ENCODE peak calls at places on chromosomes 6 and 20, in nine cellular contexts. S is HT1080; W is EH; V is stimulated activated CD4-positive, alpha-beta T cell treated with anti-CD3 and anti-CD28 coated beads, TNF-alpha, amount 100 ng/mL, for 48 hours; O is aorta; E is SK-N-SH; U is naive thymus-derived CD8-positive, alpha-beta T cell; K is activated CD8-positive, alpha-beta T cell treated with anti-CD3 and anti-CD28 coated beads, Interleukin-2, amount 10 ng/mL, durations not matched to agents 7 days and 5 days; Q is activated CD8-positive, alpha-beta memory T cell treated with anti-CD3 and anti-CD28 coated beads for 48 hours. N is an unnamed sample.

GRCh38 chr20:40442181-40442963 is 246.7 kb downstream of the MAFB start:
- DNase-seq in S (no peak), W (peak), V (no peak), O (no peak), E (peak), U (no peak), K (no peak), Q (no peak), N (no peak)

GRCh38 chr6:128139519-128139918 is 238.7 kb upstream of the THEMIS start:
- DNase-seq in S (peak), W (no peak), V (no peak), O (no peak), E (no peak), U (no peak), K (no peak), Q (no peak), N (no peak)

GRCh38 chr6:140380371-140381218 is 1006.1 kb upstream of the CITED2 start:
- DNase-seq in S (no peak), W (peak), V (no peak), O (no peak), E (no peak), U (no peak), K (no peak), Q (no peak), N (no peak)

GRCh38 chr6:26607434-26608230 is 10.9 kb downstream of the ABT1 start:
- DNase-seq in S (peak), W (peak), V (peak), O (no peak), E (peak), U (peak), K (peak), Q (no peak), N (no peak)

GRCh38 chr6:31358302-31358701 is 1.3 kb upstream of the HLA-B start:
- DNase-seq in S (no peak), W (no peak), V (no peak), O (no peak), E (no peak), U (no peak), K (no peak), Q (no peak), N (no peak)

GRCh38 chr6:22622390-22622789 is 53.0 kb downstream of the HDGFL1 start:
- DNase-seq in S (no peak), W (peak), V (no peak), O (no peak), E (peak), U (no peak), K (no peak), Q (no peak), N (no peak)

GRCh38 chr20:24934101-24934661 is 14.9 kb upstream of the CST7 start:
- DNase-seq in S (no peak), W (no peak), V (no peak), O (no peak), E (no peak), U (no peak), K (peak), Q (no peak), N (peak)

GRCh38 chr20:19851863-19852262 is 93.8 kb downstream of the RIN2 start:
- DNase-seq in S (no peak), W (no peak), V (no peak), O (no peak), E (no peak), U (no peak), K (no peak), Q (no peak), N (no peak)

GRCh38 chr6:150940951-150941350 is 75.4 kb downstream of the MTHFD1L start:
- DNase-seq in S (no peak), W (peak), V (no peak), O (no peak), E (no peak), U (no peak), K (no peak), Q (no peak), N (no peak)

GRCh38 chr6:160421854-160422253 is 73.7 kb downstream of the SLC22A3 start:
- DNase-seq in S (no peak), W (no peak), V (no peak), O (peak), E (no peak), U (no peak), K (no peak), Q (no peak), N (no peak)

GRCh38 chr6:159443521-159443920 is 249.5 kb downstream of the SOD2 start:
- DNase-seq in S (no peak), W (no peak), V (no peak), O (no peak), E (no peak), U (no peak), K (no peak), Q (no peak), N (no peak)

GRCh38 chr6:33380272-33380981 is 11.2 kb upstream of the KIFC1 start:
- DNase-seq in S (no peak), W (no peak), V (no peak), O (no peak), E (no peak), U (no peak), K (no peak), Q (no peak), N (no peak)

GRCh38 chr6:34745277-34746103 is 11.8 kb upstream of the SNRPC start:
- DNase-seq in S (peak), W (peak), V (no peak), O (no peak), E (no peak), U (no peak), K (no peak), Q (peak), N (no peak)

GRCh38 chr6:24228681-24229255 is 102.8 kb downstream of the NRSN1 start:
- DNase-seq in S (peak), W (peak), V (no peak), O (no peak), E (no peak), U (no peak), K (no peak), Q (no peak), N (no peak)

GRCh38 chr20:52992632-52993031 is 20.5 kb downstream of the TSHZ2 start:
- DNase-seq in S (no peak), W (no peak), V (no peak), O (no peak), E (no peak), U (no peak), K (no peak), Q (no peak), N (no peak)

GRCh38 chr6:84554706-84555105 is 209.7 kb downstream of the TBX18 start:
- DNase-seq in S (no peak), W (no peak), V (no peak), O (no peak), E (no peak), U (no peak), K (no peak), Q (no peak), N (no peak)

GRCh38 chr6:134667106-134667505 is 282.8 kb downstream of the ALDH8A1 start:
- DNase-seq in S (no peak), W (peak), V (no peak), O (no peak), E (no peak), U (no peak), K (no peak), Q (no peak), N (no peak)

GRCh38 chr6:13846841-13847240 is 32.5 kb upstream of the MCUR1 start:
- DNase-seq in S (peak), W (no peak), V (no peak), O (no peak), E (peak), U (no peak), K (peak), Q (no peak), N (no peak)

GRCh38 chr6:63507096-63507495 is 65.2 kb upstream of the LOC128125822 start:
- DNase-seq in S (no peak), W (no peak), V (no peak), O (no peak), E (no peak), U (no peak), K (no peak), Q (no peak), N (no peak)

GRCh38 chr6:44219053-44219814 is 2.5 kb downstream of the MYMX start:
- DNase-seq in S (no peak), W (peak), V (no peak), O (peak), E (peak), U (no peak), K (peak), Q (no peak), N (peak)

GRCh38 chr20:63072231-63072791 is 65.5 kb upstream of the BHLHE23 start:
- DNase-seq in S (no peak), W (no peak), V (no peak), O (peak), E (no peak), U (no peak), K (no peak), Q (no peak), N (peak)

GRCh38 chr6:4180653-4181255 is 45.4 kb upstream of the ECI2 start:
- DNase-seq in S (peak), W (peak), V (no peak), O (no peak), E (peak), U (no peak), K (no peak), Q (no peak), N (no peak)